ENCODE peak calls at places on chromosomes 5 and 9, in four cellular contexts. L is esophagus muscularis mucosa, Q is fibroblast of pulmonary artery, O is HL-60. Z is an unnamed sample.

GRCh38 chr9:33480976-33481375 is 7.3 kb upstream of the NOL6 start:
- DNase-seq in Q (no peak), L (peak; percentile 87), O (no peak), Z (no peak)

GRCh38 chr9:114058688-114059046 is 19.4 kb downstream of the AMBP start:
- DNase-seq in L (no peak), Q (no peak), O (no peak), Z (no peak)

GRCh38 chr9:129052592-129052991 is 16.2 kb downstream of the MIGA2 start:
- DNase-seq in L (no peak), O (no peak), Q (no peak), Z (peak; percentile 84)

GRCh38 chr9:98020471-98021145 is 35.9 kb upstream of the NANS start:
- DNase-seq in L (no peak), O (no peak), Q (no peak), Z (no peak)

GRCh38 chr9:6565312-6565711 is 80.2 kb downstream of the GLDC start:
- DNase-seq in L (no peak), O (no peak), Q (no peak), Z (no peak)

GRCh38 chr5:169374761-169375160 is 73.8 kb upstream of the SLIT3 start:
- DNase-seq in L (no peak), O (no peak), Q (no peak), Z (no peak)

GRCh38 chr5:7053125-7053524 is 339.9 kb downstream of the TENT4A start:
- DNase-seq in Q (no peak), O (no peak), L (no peak), Z (no peak)

GRCh38 chr5:54470191-54470590 is 14.7 kb downstream of the HSPB3 start:
- DNase-seq in Q (peak; percentile 25), L (no peak), O (no peak), Z (no peak)

GRCh38 chr5:55821731-55822512 is 29.2 kb upstream of the IL31RA start:
- DNase-seq in Q (peak; percentile 3), L (no peak), O (no peak), Z (peak; percentile 36)

GRCh38 chr5:67104859-67105258 is 91.7 kb downstream of the CD180 start:
- DNase-seq in Q (no peak), L (no peak), O (no peak), Z (no peak)

GRCh38 chr5:4941957-4942830 is 197.9 kb upstream of the ADAMTS16 start:
- DNase-seq in L (peak; percentile 90), Q (no peak), O (no peak), Z (no peak)

GRCh38 chr9:12853021-12853420 is 78.2 kb downstream of the LURAP1L start:
- DNase-seq in L (no peak), O (no peak), Q (no peak), Z (peak; percentile 27)

GRCh38 chr5:68845121-68845520 is 248.7 kb upstream of the SLC30A5 start:
- DNase-seq in O (no peak), L (no peak), Q (peak; percentile 1), Z (peak; percentile 39)

GRCh38 chr9:87766697-87767096 is 40.8 kb downstream of the CTSL start:
- DNase-seq in O (no peak), Q (no peak), L (no peak), Z (peak; percentile 99)

GRCh38 chr5:94402096-94402495 is 216.3 kb downstream of the KIAA0825 start:
- DNase-seq in O (no peak), L (no peak), Q (no peak), Z (no peak)

GRCh38 chr9:113516840-113517577 is 53.5 kb downstream of the RGS3 start:
- DNase-seq in L (no peak), Q (no peak), O (no peak), Z (no peak)

GRCh38 chr9:36739538-36740116 is 166.9 kb downstream of the MELK start:
- DNase-seq in L (no peak), O (no peak), Q (no peak), Z (no peak)

GRCh38 chr5:170297589-170298462 is at the start of gene LCP2:
- DNase-seq in Q (no peak), L (no peak), O (no peak), Z (no peak)

GRCh38 chr5:150653145-150653761 is 7.8 kb upstream of the MYOZ3 start:
- DNase-seq in Q (no peak), L (no peak), O (no peak), Z (no peak)
- TF ChIP-seq CTCF in Q (peak; percentile 47), L (no peak), O (no peak), Z (peak; percentile 22)

GRCh38 chr5:180294913-180295555 is 3.2 kb upstream of the MAPK9 start:
- DNase-seq in Q (no peak), L (no peak), O (no peak), Z (no peak)
- TF ChIP-seq CTCF in Q (no peak), L (no peak), O (no peak), Z (no peak)

DNA sequence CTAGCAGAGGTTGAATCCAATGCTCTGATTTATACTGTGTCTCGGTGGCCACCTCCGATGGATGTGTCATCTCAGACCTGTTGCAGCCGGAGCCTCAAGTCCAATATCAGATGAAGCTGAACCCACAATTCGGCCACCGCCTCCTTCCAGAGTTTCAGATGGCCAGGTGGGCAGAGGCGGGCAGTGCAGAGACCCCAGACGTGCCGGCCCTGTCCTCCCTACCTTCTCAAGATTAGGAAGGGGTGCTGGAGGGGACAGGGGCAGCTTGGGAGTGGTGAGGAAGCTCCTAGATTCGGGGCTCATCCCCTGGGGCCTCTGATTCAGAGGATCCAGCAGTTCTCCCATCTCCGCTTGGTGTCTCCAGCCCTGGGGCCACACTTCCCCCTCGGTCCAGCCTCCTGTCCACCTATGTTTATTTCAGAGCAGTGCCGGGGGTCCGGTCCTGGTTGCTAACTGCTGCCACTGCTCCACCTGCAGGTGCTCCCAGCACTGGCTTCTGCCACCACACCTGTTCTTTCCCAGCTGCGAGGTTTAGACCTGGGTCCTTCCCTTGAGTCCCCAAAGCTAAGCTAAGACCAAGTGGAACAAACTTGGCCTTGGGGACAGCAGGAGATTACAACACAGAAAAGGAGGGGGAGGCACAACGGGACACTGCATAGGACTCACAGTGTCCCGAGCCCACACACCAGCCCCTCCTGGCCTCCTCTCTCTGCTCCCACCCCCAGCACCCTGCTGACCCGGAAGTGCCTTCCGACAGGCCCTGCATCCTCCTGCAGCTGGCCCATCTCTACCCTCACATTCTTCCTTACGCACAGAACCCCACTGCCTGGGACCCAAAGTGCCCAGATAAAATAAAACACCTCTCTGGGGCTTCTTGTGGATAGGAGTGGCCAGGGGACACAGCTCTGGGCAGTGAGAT is 81.6 kb downstream of the NTNG2 start:
- DNase-seq in Q (no peak), L (no peak), O (no peak), Z (peak; percentile 14)
- TF ChIP-seq CTCF in Q (no peak), L (no peak), O (no peak), Z (peak; percentile 14)

GRCh38 chr5:59588922-59589321 is 304.6 kb downstream of the PDE4D start:
- DNase-seq in Q (no peak), L (no peak), O (no peak), Z (peak; percentile 75)

GRCh38 chr5:59586811-59587340 is 306.6 kb downstream of the PDE4D start:
- DNase-seq in O (no peak), L (no peak), Q (no peak), Z (no peak)

GRCh38 chr5:59584858-59585846 is 308.4 kb downstream of the PDE4D start:
- DNase-seq in L (no peak), Q (no peak), O (no peak), Z (no peak)

GRCh38 chr5:59591162-59591561 is 302.4 kb downstream of the PDE4D start:
- DNase-seq in L (no peak), O (no peak), Q (no peak), Z (peak; percentile 79)

GRCh38 chr5:59587489-59588337 is 305.8 kb downstream of the PDE4D start:
- DNase-seq in Q (peak; percentile 74), L (no peak), O (no peak), Z (peak; percentile 51)
- TF ChIP-seq CTCF in Q (peak; percentile 32), L (no peak), O (no peak), Z (no peak)

GRCh38 chr5:179680780-179681411 is at the start of gene CBY3:
- DNase-seq in L (no peak), Q (no peak), O (no peak), Z (no peak)

GRCh38 chr5:179678238-179679013 is 2.4 kb downstream of the CBY3 start:
- DNase-seq in L (peak; percentile 98), Q (peak; percentile 96), O (peak; percentile 98), Z (peak; percentile 95)

GRCh38 chr5:179680014-179680779 is 637 bp downstream of the CBY3 start:
- DNase-seq in O (peak; percentile 71), Q (no peak), L (no peak), Z (no peak)

DNA sequence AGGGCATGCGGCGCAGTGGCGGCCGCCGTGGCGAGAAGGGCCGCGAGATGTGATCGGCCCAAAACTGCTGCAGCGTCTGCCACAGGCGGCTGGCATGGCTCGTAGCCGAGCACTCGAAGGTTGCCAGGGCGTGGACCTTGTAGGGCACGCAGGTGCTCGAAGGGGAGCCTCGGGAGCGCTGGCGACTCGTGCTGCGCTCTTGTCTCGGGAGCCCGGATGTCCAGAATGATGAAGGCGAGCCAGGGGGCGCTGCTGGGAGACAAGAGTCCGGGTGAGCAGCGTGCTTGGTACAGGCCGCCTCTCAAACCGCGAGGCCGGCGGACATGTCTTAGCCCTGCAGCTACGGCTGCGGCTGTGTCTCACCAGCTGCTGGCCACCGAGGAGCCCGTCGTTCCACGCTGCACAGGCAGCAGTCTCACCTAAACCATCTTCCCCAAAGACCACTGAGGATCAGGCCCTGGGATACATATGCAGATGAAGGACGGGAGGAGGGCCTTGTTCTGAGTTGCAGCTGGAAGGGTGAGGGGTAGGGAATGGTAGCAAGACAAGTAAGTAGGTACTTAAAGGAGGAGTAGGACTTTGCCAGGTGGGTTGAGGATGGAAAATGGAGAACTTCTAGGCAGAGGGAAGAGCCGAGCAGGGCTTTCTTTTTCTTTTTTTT is 1.7 kb downstream of the CBY3 start:
- DNase-seq in Q (peak; percentile 66), O (no peak), L (peak; percentile 95), Z (peak; percentile 69)
- TF ChIP-seq CTCF in Q (peak; percentile 32), O (no peak), L (peak; percentile 39), Z (peak; percentile 45)

DNA sequence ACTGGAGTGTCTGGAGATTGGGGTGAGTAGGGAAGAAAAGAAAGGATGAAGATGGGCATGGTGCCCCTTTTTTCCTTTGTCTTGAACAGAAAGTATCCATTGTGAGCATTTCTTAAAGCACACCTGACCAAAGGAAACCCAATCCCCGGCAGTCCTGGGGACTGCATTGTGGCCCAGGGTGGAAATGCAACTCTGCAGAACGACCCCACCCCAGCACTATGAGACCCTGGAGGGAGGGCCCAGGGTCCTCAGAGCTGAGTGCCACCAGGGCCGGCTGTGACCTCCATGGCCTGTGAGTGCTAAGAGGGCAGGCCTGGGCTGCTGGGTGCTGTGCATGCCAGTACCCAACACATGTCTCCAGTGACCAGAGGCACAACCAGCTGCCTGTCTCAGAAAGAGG is 18.5 kb downstream of the EEIG1 start:
- DNase-seq in L (no peak), O (no peak), Q (no peak), Z (no peak)
- TF ChIP-seq CTCF in L (no peak), O (no peak), Q (no peak), Z (no peak)